ENCODE peak calls at places on chromosomes 2 and 18, in ten cellular contexts. One of them, this sample, is unnamed.

GRCh38 chr2:169035887-169036286 is 4.8 kb upstream of the ABCB11 start:
- DNase-seq in neuronal stem cell: no peak
- DNase-seq in kidney: no peak
- DNase-seq in adrenal gland: no peak
- DNase-seq in uterus: no peak
- DNase-seq in ovary: no peak
- DNase-seq in fibroblast of lung: no peak
- DNase-seq in esophagus squamous epithelium: no peak
- DNase-seq in HCT116: no peak
- DNase-seq in heart right ventricle: no peak
- DNase-seq in this sample: no peak

GRCh38 chr2:185472574-185472973 is 266.0 kb upstream of the FSIP2 start:
- DNase-seq in neuronal stem cell: no peak
- DNase-seq in kidney: no peak
- DNase-seq in adrenal gland: no peak
- DNase-seq in uterus: no peak
- DNase-seq in ovary: no peak
- DNase-seq in fibroblast of lung: no peak
- DNase-seq in esophagus squamous epithelium: no peak
- DNase-seq in HCT116: no peak
- DNase-seq in heart right ventricle: no peak
- DNase-seq in this sample: no peak

GRCh38 chr2:237474511-237474911 is 12.5 kb upstream of the MLPH start:
- DNase-seq in neuronal stem cell: no peak
- DNase-seq in kidney: peak; percentile 89
- DNase-seq in adrenal gland: peak; percentile 55
- DNase-seq in uterus: peak; percentile 57
- DNase-seq in ovary: peak; percentile 71
- DNase-seq in fibroblast of lung: peak; percentile 65
- DNase-seq in esophagus squamous epithelium: no peak
- DNase-seq in HCT116: no peak
- DNase-seq in heart right ventricle: peak; percentile 72
- DNase-seq in this sample: peak; percentile 82

GRCh38 chr2:112493858-112494648 is 12.1 kb downstream of the TTL start:
- DNase-seq in neuronal stem cell: no peak
- DNase-seq in kidney: no peak
- DNase-seq in adrenal gland: peak; percentile 58
- DNase-seq in uterus: no peak
- DNase-seq in ovary: no peak
- DNase-seq in fibroblast of lung: peak; percentile 55
- DNase-seq in esophagus squamous epithelium: no peak
- DNase-seq in HCT116: no peak
- DNase-seq in heart right ventricle: no peak
- DNase-seq in this sample: no peak

GRCh38 chr2:46800625-46801024 is 115.0 kb downstream of the MCFD2 start:
- DNase-seq in neuronal stem cell: no peak
- DNase-seq in kidney: no peak
- DNase-seq in adrenal gland: no peak
- DNase-seq in uterus: no peak
- DNase-seq in ovary: no peak
- DNase-seq in fibroblast of lung: no peak
- DNase-seq in esophagus squamous epithelium: no peak
- DNase-seq in HCT116: no peak
- DNase-seq in heart right ventricle: no peak
- DNase-seq in this sample: no peak

GRCh38 chr2:189328451-189329249 is 112.6 kb upstream of the WDR75 start:
- DNase-seq in neuronal stem cell: no peak
- DNase-seq in kidney: no peak
- DNase-seq in adrenal gland: no peak
- DNase-seq in uterus: no peak
- DNase-seq in ovary: no peak
- DNase-seq in fibroblast of lung: no peak
- DNase-seq in esophagus squamous epithelium: no peak
- DNase-seq in HCT116: no peak
- DNase-seq in heart right ventricle: no peak
- DNase-seq in this sample: no peak

GRCh38 chr18:42011053-42011452 is 56.0 kb downstream of the PIK3C3 start:
- DNase-seq in neuronal stem cell: no peak
- DNase-seq in kidney: no peak
- DNase-seq in adrenal gland: no peak
- DNase-seq in uterus: no peak
- DNase-seq in ovary: no peak
- DNase-seq in fibroblast of lung: no peak
- DNase-seq in esophagus squamous epithelium: no peak
- DNase-seq in HCT116: no peak
- DNase-seq in heart right ventricle: no peak
- DNase-seq in this sample: no peak

GRCh38 chr2:119366161-119366648 is 429 bp downstream of the C2orf76 start:
- DNase-seq in neuronal stem cell: no peak
- DNase-seq in kidney: no peak
- DNase-seq in adrenal gland: no peak
- DNase-seq in uterus: no peak
- DNase-seq in ovary: no peak
- DNase-seq in fibroblast of lung: peak; percentile 47
- DNase-seq in esophagus squamous epithelium: no peak
- DNase-seq in HCT116: no peak
- DNase-seq in heart right ventricle: no peak
- DNase-seq in this sample: no peak

GRCh38 chr18:2939317-2939716 is 73.6 kb downstream of the LPIN2 start:
- DNase-seq in neuronal stem cell: no peak
- DNase-seq in kidney: peak; percentile 86
- DNase-seq in adrenal gland: no peak
- DNase-seq in uterus: no peak
- DNase-seq in ovary: no peak
- DNase-seq in fibroblast of lung: no peak
- DNase-seq in esophagus squamous epithelium: no peak
- DNase-seq in HCT116: no peak
- DNase-seq in heart right ventricle: no peak
- DNase-seq in this sample: no peak

GRCh38 chr18:4842287-4842686 is 354.8 kb downstream of the AKAIN1 start:
- DNase-seq in neuronal stem cell: no peak
- DNase-seq in kidney: no peak
- DNase-seq in adrenal gland: no peak
- DNase-seq in uterus: no peak
- DNase-seq in ovary: no peak
- DNase-seq in fibroblast of lung: no peak
- DNase-seq in esophagus squamous epithelium: no peak
- DNase-seq in HCT116: no peak
- DNase-seq in heart right ventricle: no peak
- DNase-seq in this sample: no peak

GRCh38 chr2:120914839-120915521 is 179.3 kb downstream of the GLI2 start:
- DNase-seq in neuronal stem cell: no peak
- DNase-seq in kidney: peak; percentile 96
- DNase-seq in adrenal gland: peak; percentile 94
- DNase-seq in uterus: peak; percentile 91
- DNase-seq in ovary: peak; percentile 96
- DNase-seq in fibroblast of lung: peak; percentile 95
- DNase-seq in esophagus squamous epithelium: no peak
- DNase-seq in HCT116: no peak
- DNase-seq in heart right ventricle: peak; percentile 85
- DNase-seq in this sample: peak; percentile 83

DNA sequence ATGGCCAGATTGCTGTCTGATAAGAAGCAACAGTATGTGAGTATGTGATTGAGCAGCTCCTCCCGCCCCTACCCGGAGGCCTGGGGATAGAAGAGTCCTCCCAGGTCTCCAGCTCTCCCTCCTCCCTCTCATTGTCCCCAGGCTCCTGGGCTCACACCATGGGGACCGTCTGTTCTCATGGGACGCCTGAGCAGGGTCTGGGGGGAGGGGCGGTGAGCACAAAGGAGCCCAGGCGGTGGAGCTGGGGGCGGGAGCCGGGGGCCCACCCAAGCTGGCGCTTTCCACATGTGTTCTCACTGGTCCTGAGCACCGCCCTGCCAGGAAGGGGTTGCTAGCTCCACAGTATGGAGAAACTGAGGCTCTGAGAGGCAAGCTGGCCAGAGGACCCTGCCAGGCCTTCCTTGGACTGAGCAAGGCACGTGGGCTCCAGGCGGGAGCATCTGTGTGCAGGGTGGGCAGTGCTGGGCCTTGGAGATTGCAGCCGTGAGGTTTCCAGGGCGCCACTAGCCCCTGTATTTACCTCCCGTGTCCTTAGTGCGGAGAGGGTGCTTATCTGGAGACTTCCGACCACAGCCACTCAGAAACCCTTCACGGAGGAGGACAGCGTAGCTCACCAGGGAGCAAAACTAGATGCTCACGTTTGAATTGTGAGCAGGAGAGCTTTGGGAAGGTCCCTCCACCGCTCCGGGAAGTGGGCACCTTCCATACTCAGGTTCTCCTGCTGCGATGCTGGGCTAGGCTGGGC is 37.4 kb downstream of the PDIA6 start:
- DNase-seq in neuronal stem cell: no peak
- DNase-seq in kidney: no peak
- DNase-seq in adrenal gland: no peak
- DNase-seq in uterus: no peak
- DNase-seq in ovary: no peak
- DNase-seq in fibroblast of lung: no peak
- DNase-seq in esophagus squamous epithelium: no peak
- DNase-seq in HCT116: no peak
- DNase-seq in heart right ventricle: no peak
- DNase-seq in this sample: no peak
- H3K27ac ChIP-seq in neuronal stem cell: no peak overlapping the region
- H3K27ac ChIP-seq in kidney: no peak overlapping the region
- H3K27ac ChIP-seq in adrenal gland: no peak overlapping the region
- H3K27ac ChIP-seq in uterus: no peak overlapping the region
- H3K27ac ChIP-seq in ovary: no peak overlapping the region
- H3K27ac ChIP-seq in fibroblast of lung: no peak overlapping the region
- H3K27ac ChIP-seq in esophagus squamous epithelium: no peak overlapping the region
- H3K27ac ChIP-seq in HCT116: no peak overlapping the region
- H3K27ac ChIP-seq in heart right ventricle: no peak overlapping the region
- H3K27ac ChIP-seq in this sample: no peak overlapping the region

GRCh38 chr2:23404426-23404825 is 19.4 kb downstream of the KLHL29 start:
- DNase-seq in neuronal stem cell: no peak
- DNase-seq in kidney: no peak
- DNase-seq in adrenal gland: peak; percentile 75
- DNase-seq in uterus: no peak
- DNase-seq in ovary: peak; percentile 46
- DNase-seq in fibroblast of lung: peak; percentile 82
- DNase-seq in esophagus squamous epithelium: no peak
- DNase-seq in HCT116: no peak
- DNase-seq in heart right ventricle: no peak
- DNase-seq in this sample: no peak
- H3K27ac ChIP-seq in neuronal stem cell: no peak overlapping the region
- H3K27ac ChIP-seq in kidney: no peak overlapping the region
- H3K27ac ChIP-seq in adrenal gland: no peak overlapping the region
- H3K27ac ChIP-seq in uterus: peak overlapping the region; percentile 27
- H3K27ac ChIP-seq in ovary: no peak overlapping the region
- H3K27ac ChIP-seq in fibroblast of lung: peak overlapping the region; percentile 19
- H3K27ac ChIP-seq in esophagus squamous epithelium: no peak overlapping the region
- H3K27ac ChIP-seq in HCT116: no peak overlapping the region
- H3K27ac ChIP-seq in heart right ventricle: peak overlapping the region; percentile 30
- H3K27ac ChIP-seq in this sample: no peak overlapping the region

GRCh38 chr2:174491947-174492346 is 5.1 kb upstream of the GPR155 start:
- DNase-seq in neuronal stem cell: no peak
- DNase-seq in kidney: no peak
- DNase-seq in adrenal gland: no peak
- DNase-seq in uterus: no peak
- DNase-seq in ovary: no peak
- DNase-seq in fibroblast of lung: no peak
- DNase-seq in esophagus squamous epithelium: no peak
- DNase-seq in HCT116: no peak
- DNase-seq in heart right ventricle: no peak
- DNase-seq in this sample: no peak

GRCh38 chr2:174490032-174490431 is 3.2 kb upstream of the GPR155 start:
- DNase-seq in neuronal stem cell: no peak
- DNase-seq in kidney: no peak
- DNase-seq in adrenal gland: no peak
- DNase-seq in uterus: no peak
- DNase-seq in ovary: no peak
- DNase-seq in fibroblast of lung: no peak
- DNase-seq in esophagus squamous epithelium: no peak
- DNase-seq in HCT116: no peak
- DNase-seq in heart right ventricle: no peak
- DNase-seq in this sample: no peak

GRCh38 chr2:174493549-174494331 is 6.9 kb upstream of the GPR155 start:
- DNase-seq in neuronal stem cell: no peak
- DNase-seq in kidney: no peak
- DNase-seq in adrenal gland: no peak
- DNase-seq in uterus: no peak
- DNase-seq in ovary: no peak
- DNase-seq in fibroblast of lung: no peak
- DNase-seq in esophagus squamous epithelium: no peak
- DNase-seq in HCT116: no peak
- DNase-seq in heart right ventricle: no peak
- DNase-seq in this sample: no peak

GRCh38 chr2:174495365-174496012 is 8.7 kb upstream of the GPR155 start:
- DNase-seq in neuronal stem cell: no peak
- DNase-seq in kidney: no peak
- DNase-seq in adrenal gland: no peak
- DNase-seq in uterus: no peak
- DNase-seq in ovary: no peak
- DNase-seq in fibroblast of lung: no peak
- DNase-seq in esophagus squamous epithelium: no peak
- DNase-seq in HCT116: no peak
- DNase-seq in heart right ventricle: no peak
- DNase-seq in this sample: no peak

GRCh38 chr2:174492963-174493431 is 6.2 kb upstream of the GPR155 start:
- DNase-seq in neuronal stem cell: no peak
- DNase-seq in kidney: no peak
- DNase-seq in adrenal gland: no peak
- DNase-seq in uterus: no peak
- DNase-seq in ovary: no peak
- DNase-seq in fibroblast of lung: no peak
- DNase-seq in esophagus squamous epithelium: no peak
- DNase-seq in HCT116: no peak
- DNase-seq in heart right ventricle: no peak
- DNase-seq in this sample: no peak
- H3K27ac ChIP-seq in neuronal stem cell: no peak overlapping the region
- H3K27ac ChIP-seq in kidney: no peak overlapping the region
- H3K27ac ChIP-seq in adrenal gland: no peak overlapping the region
- H3K27ac ChIP-seq in uterus: no peak overlapping the region
- H3K27ac ChIP-seq in ovary: no peak overlapping the region
- H3K27ac ChIP-seq in fibroblast of lung: no peak overlapping the region
- H3K27ac ChIP-seq in esophagus squamous epithelium: peak overlapping the region; percentile 69
- H3K27ac ChIP-seq in HCT116: no peak overlapping the region
- H3K27ac ChIP-seq in heart right ventricle: peak overlapping the region; percentile 30
- H3K27ac ChIP-seq in this sample: no peak overlapping the region

DNA sequence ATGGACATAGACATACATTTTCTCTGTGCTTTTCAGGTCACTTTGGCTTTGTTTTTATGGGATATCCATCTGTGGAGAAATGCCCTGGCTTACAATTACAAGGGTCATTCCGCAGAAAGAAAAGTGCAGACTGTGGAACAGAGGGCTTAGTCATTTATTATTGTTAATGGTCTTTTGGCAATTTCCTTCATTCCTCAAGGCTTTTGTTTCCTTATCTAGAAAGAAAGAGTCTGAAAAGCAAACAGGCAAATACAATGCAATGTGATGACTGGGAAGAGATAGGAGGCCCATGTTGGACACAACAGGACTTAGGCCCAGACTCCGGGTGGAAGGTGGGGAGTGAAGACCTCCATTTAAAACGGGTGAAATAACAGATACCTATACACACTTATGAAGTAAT is 129.5 kb upstream of the CAVIN2 start:
- DNase-seq in neuronal stem cell: peak; percentile 3
- DNase-seq in kidney: no peak
- DNase-seq in adrenal gland: no peak
- DNase-seq in uterus: no peak
- DNase-seq in ovary: no peak
- DNase-seq in fibroblast of lung: peak; percentile 62
- DNase-seq in esophagus squamous epithelium: no peak
- DNase-seq in HCT116: no peak
- DNase-seq in heart right ventricle: no peak
- DNase-seq in this sample: no peak
- H3K27ac ChIP-seq in neuronal stem cell: no peak overlapping the region
- H3K27ac ChIP-seq in kidney: no peak overlapping the region
- H3K27ac ChIP-seq in adrenal gland: no peak overlapping the region
- H3K27ac ChIP-seq in uterus: no peak overlapping the region
- H3K27ac ChIP-seq in ovary: no peak overlapping the region
- H3K27ac ChIP-seq in fibroblast of lung: no peak overlapping the region
- H3K27ac ChIP-seq in esophagus squamous epithelium: peak overlapping the region; percentile 21
- H3K27ac ChIP-seq in HCT116: no peak overlapping the region
- H3K27ac ChIP-seq in heart right ventricle: no peak overlapping the region
- H3K27ac ChIP-seq in this sample: no peak overlapping the region